ENCODE peak calls at places on chromosomes 7 and 10, in ten cellular contexts. N is stomach, G is GM12892, O is HCT116, B is sigmoid colon, R is GM12891, J is GM12878, K is H1, L is K562, T is spleen. C is an unnamed sample.

GRCh38 chr7:29138588-29138987 is 7.7 kb downstream of the CPVL start:
- DNase-seq in L (no peak), T (no peak), O (no peak), N (no peak), G (no peak), R (no peak), J (no peak), B (no peak), K (no peak), C (no peak)

GRCh38 chr10:124149681-124150080 is 56.3 kb upstream of the CHST15 start:
- DNase-seq in J (peak), K (no peak), N (no peak), B (peak), R (no peak), T (peak), L (no peak), G (no peak), O (no peak), C (no peak)

GRCh38 chr10:16887565-16887964 is 70.3 kb upstream of the RSU1 start:
- DNase-seq in T (no peak), K (no peak), O (no peak), R (no peak), J (no peak), N (no peak), B (no peak), L (no peak), G (no peak), C (no peak)

GRCh38 chr10:32065871-32066270 is 9.6 kb upstream of the KIF5B start:
- DNase-seq in T (no peak), K (no peak), B (no peak), R (no peak), J (no peak), N (no peak), L (no peak), O (no peak), G (no peak), C (no peak)

GRCh38 chr7:26681819-26682418 is 182.5 kb downstream of the SKAP2 start:
- DNase-seq in N (no peak), K (no peak), R (no peak), L (peak), J (no peak), G (no peak), B (no peak), O (no peak), T (no peak), C (no peak)

GRCh38 chr7:123738356-123738755 is 10.4 kb downstream of the WASL start:
- DNase-seq in N (no peak), T (no peak), O (no peak), B (no peak), R (no peak), J (no peak), G (no peak), L (no peak), K (no peak), C (no peak)

GRCh38 chr10:23146069-23146657 is 45.9 kb upstream of the PTF1A start:
- DNase-seq in L (peak), G (no peak), O (no peak), J (no peak), N (no peak), R (no peak), K (no peak), B (no peak), T (no peak), C (no peak)

GRCh38 chr7:120831260-120831659 is 26.7 kb downstream of the TSPAN12 start:
- DNase-seq in K (no peak), G (no peak), O (no peak), R (no peak), N (no peak), J (no peak), L (no peak), B (no peak), T (no peak), C (no peak)

GRCh38 chr10:132712698-132713232 is 73.2 kb downstream of the NKX6-2 start:
- DNase-seq in O (no peak), L (no peak), J (no peak), B (peak), R (no peak), G (no peak), K (no peak), T (peak), N (no peak), C (peak)

GRCh38 chr10:47020491-47020890 is 109.3 kb downstream of the PTPN20 start:
- DNase-seq in N (peak), K (no peak), B (no peak), T (peak), J (no peak), L (no peak), R (no peak), G (no peak), O (no peak), C (no peak)

GRCh38 chr7:83648464-83649241 is at the start of gene SEMA3E:
- DNase-seq in R (no peak), N (peak), J (no peak), K (peak), T (no peak), B (peak), L (peak), O (peak), G (no peak), C (no peak)

GRCh38 chr10:84308021-84308420 is 20.4 kb upstream of the CCSER2 start:
- DNase-seq in B (no peak), L (no peak), O (no peak), T (no peak), N (no peak), J (no peak), K (no peak), R (no peak), G (no peak), C (no peak)

GRCh38 chr10:87767253-87767652 is 50.8 kb downstream of the ATAD1 start:
- DNase-seq in R (no peak), J (no peak), K (no peak), L (no peak), N (no peak), B (no peak), O (no peak), G (no peak), T (no peak), C (no peak)

GRCh38 chr7:23380556-23380955 is 81.4 kb downstream of the MALSU1 start:
- DNase-seq in J (no peak), L (no peak), G (no peak), N (no peak), O (no peak), B (no peak), T (no peak), K (no peak), R (no peak), C (no peak)

GRCh38 chr7:33806284-33807157 is 98.8 kb upstream of the BMPER start:
- DNase-seq in O (no peak), B (no peak), T (no peak), J (no peak), N (peak), R (no peak), G (no peak), K (no peak), L (no peak), C (no peak)

GRCh38 chr10:111430070-111430469 is 353.2 kb downstream of the ADRA2A start:
- DNase-seq in N (no peak), J (no peak), L (no peak), G (no peak), T (no peak), O (no peak), B (no peak), R (no peak), K (no peak), C (no peak)

GRCh38 chr7:32378991-32379390 is 111.2 kb downstream of the LSM5 start:
- DNase-seq in N (no peak), J (no peak), B (no peak), K (no peak), O (no peak), T (no peak), G (no peak), L (no peak), R (no peak), C (no peak)

GRCh38 chr10:129853236-129853946 is 110.7 kb downstream of the EBF3 start:
- DNase-seq in J (no peak), B (no peak), K (no peak), G (no peak), N (no peak), O (no peak), L (no peak), R (no peak), T (no peak), C (no peak)

GRCh38 chr7:158127241-158127640 is 460.4 kb downstream of the PTPRN2 start:
- DNase-seq in R (no peak), B (peak), J (no peak), O (no peak), L (no peak), G (no peak), N (no peak), K (no peak), T (peak), C (peak)

GRCh38 chr7:105204953-105205352 is 183.8 kb downstream of the SRPK2 start:
- DNase-seq in R (no peak), J (no peak), G (no peak), K (no peak), B (no peak), T (no peak), O (no peak), N (no peak), L (no peak), C (no peak)

GRCh38 chr7:42692609-42693008 is 219.3 kb downstream of the C7orf25 start:
- DNase-seq in J (no peak), N (no peak), R (no peak), K (no peak), T (no peak), L (no peak), B (no peak), G (no peak), O (no peak), C (no peak)

GRCh38 chr7:151710646-151711434 is 166.1 kb downstream of the PRKAG2 start:
- DNase-seq in L (no peak), T (no peak), R (no peak), O (no peak), B (no peak), K (no peak), G (no peak), J (no peak), N (no peak), C (no peak)

GRCh38 chr7:101087334-101088068 is 2.2 kb downstream of the TRIM56 start:
- DNase-seq in B (no peak), R (no peak), T (peak), J (no peak), O (no peak), N (no peak), L (no peak), K (no peak), G (no peak), C (no peak)

GRCh38 chr10:114110174-114110972 is 63.6 kb downstream of the CCDC186 start:
- DNase-seq in R (no peak), K (no peak), T (no peak), O (no peak), G (no peak), N (no peak), B (no peak), J (no peak), L (no peak), C (no peak)

GRCh38 chr10:17453377-17454091 is 861 bp downstream of the ST8SIA6 start:
- DNase-seq in K (peak), L (peak), R (no peak), N (peak), O (no peak), B (no peak), G (peak), T (peak), J (no peak), C (peak)

GRCh38 chr7:34061175-34061574 is 155.8 kb downstream of the BMPER start:
- DNase-seq in N (no peak), J (no peak), O (no peak), R (no peak), K (no peak), L (no peak), B (no peak), T (no peak), G (no peak), C (no peak)

GRCh38 chr10:63268798-63269503 is 135.8 kb downstream of the NRBF2 start:
- DNase-seq in R (peak), T (peak), B (peak), J (peak), N (peak), L (peak), O (peak), G (peak), K (peak), C (peak)

GRCh38 chr10:18293536-18294510 is 153.6 kb downstream of the CACNB2 start:
- DNase-seq in T (no peak), L (no peak), N (no peak), J (peak), G (no peak), O (no peak), B (no peak), R (no peak), K (no peak), C (no peak)

GRCh38 chr10:23362879-23363787 is 18.5 kb upstream of the C10orf67 start:
- DNase-seq in T (no peak), L (no peak), G (no peak), R (no peak), B (no peak), J (no peak), K (no peak), O (no peak), N (no peak), C (no peak)

GRCh38 chr10:80458638-80459037 is 4.5 kb downstream of the TSPAN14 start:
- DNase-seq in O (no peak), B (no peak), G (no peak), R (no peak), J (no peak), N (no peak), L (no peak), K (no peak), T (no peak), C (no peak)

GRCh38 chr10:80459047-80459865 is 5.1 kb downstream of the TSPAN14 start:
- DNase-seq in O (no peak), G (peak), N (peak), T (peak), B (peak), R (peak), K (no peak), L (peak), J (peak), C (peak)

GRCh38 chr10:80461208-80462183 is 7.4 kb downstream of the TSPAN14 start:
- DNase-seq in G (no peak), O (no peak), L (no peak), T (no peak), K (no peak), R (no peak), N (no peak), B (peak), J (no peak), C (no peak)

GRCh38 chr10:80462277-80462985 is 8.3 kb downstream of the TSPAN14 start:
- DNase-seq in R (no peak), K (no peak), J (no peak), T (no peak), G (no peak), B (peak), L (no peak), O (no peak), N (no peak), C (no peak)

DNA sequence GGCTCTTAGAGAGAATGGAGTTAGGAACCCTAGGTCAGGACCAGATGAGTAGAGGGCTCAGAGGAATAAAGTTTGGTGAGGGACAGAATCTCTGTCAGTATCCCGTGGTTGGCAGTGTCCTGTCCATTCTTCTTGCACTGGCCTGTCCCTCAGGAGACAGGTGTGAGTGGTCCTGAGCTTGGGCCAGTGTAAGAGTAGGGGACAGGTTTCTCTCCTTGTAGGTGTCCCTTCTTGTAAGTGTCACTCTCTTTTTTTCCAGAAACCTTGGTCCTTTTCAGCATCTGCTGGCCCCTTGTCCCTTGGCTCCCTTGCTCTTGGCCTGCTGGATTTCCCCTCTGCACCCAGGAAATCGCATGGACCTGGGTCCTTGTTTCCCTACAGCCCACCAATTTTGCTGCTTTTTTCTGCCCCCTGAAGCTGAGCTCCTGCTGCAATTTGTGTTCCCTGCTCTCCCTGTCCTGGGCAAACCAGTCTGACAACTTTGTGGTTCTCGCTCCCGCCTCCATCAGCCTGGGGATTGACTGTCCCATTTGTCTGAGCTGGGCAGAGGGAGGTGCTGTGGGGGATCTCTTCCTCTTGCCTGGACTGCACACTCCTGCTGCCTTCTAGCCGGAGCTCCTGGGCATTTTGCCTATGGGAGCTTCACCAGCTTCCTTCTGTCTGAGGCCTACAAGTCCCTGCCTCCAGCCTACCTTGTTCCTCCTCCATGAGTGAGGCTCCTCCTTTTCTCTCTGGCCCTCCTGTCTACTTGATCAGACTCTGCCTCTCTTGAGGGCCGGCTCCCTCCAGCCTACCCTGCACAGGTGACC is 6.5 kb downstream of the TSPAN14 start:
- DNase-seq in O (peak), J (no peak), L (peak), R (no peak), T (no peak), B (peak), K (peak), G (no peak), N (peak), C (peak)
- TF ChIP-seq POLR2AphosphoS5 in O (peak), J (no peak), L (no peak), R (no peak), T (no peak), B (no peak), K (no peak), G (no peak), N (no peak), C (peak)

DNA sequence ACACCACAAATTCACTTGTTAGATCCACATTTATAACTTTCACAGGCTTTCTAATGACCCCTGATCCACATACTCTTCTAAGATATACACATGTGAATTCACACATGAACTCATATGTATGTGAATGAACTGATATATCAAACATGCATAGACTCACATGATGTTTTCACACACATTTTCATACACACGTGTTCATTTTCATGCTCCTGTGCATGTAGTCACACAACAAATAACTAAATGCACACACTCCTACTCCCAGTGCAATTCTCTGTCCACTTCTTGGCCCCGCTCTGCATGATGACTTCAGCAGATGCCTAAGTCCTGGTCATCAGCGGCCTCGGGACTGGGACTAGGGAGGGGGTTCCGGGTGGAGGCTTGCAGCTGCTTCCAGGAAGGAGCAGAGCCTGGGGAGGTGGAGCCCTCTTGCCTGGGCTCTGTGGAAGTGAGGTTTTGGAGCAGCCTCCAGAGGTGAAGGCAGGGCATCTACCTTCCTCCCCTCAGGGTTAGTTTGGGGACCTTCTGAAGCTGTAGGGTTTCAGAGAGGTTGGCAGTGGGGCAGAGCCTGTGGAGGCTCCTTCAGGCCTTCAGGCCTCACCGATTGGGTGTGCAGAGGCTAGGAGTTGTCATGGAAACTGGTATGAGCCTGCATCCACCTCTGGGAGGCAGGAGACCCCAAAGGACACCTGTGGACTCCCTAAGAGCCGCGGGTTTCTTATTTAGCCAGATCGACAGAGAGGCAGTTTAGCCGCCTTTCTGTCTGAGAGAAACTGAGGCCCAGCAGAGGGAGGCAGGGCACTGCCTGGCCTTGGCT is 1.8 kb downstream of the LZTS2 start:
- DNase-seq in L (peak), R (no peak), B (peak), N (peak), T (peak), J (no peak), K (no peak), O (no peak), G (no peak), C (peak)
- TF ChIP-seq POLR2A in L (no peak), R (no peak), B (peak), N (no peak), T (peak), J (no peak), K (no peak), O (no peak), G (no peak), C (peak)

DNA sequence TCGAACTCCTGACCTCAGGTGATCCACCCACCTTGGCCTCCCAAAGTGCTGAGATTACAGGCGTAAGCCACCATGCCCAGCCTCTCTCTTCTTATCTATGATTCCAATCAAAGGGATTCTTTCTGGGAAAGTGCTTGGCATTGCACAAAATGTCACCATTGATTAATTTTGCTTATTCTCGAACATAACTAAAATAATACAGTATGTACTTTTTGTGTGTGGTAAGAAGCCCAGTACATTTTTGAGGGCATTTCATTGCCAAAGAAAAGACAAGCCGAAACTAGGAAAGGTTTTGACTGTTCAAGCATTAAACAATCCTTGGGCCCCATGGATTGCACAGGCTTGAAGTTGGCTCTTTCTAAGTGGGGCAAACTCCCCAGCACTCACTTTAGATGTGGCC is 18.3 kb upstream of the CACUL1 start:
- DNase-seq in N (no peak), L (no peak), B (no peak), R (no peak), G (no peak), J (no peak), K (no peak), O (no peak), T (no peak), C (no peak)
- TF ChIP-seq POLR2AphosphoS5 in N (no peak), L (no peak), B (no peak), R (no peak), G (no peak), J (no peak), K (no peak), O (no peak), T (no peak), C (no peak)

GRCh38 chr10:102419561-102420442 is 834 bp upstream of the FBXL15 start:
- DNase-seq in N (peak), O (no peak), J (no peak), K (peak), L (peak), T (peak), R (no peak), B (no peak), G (peak), C (no peak)
- TF ChIP-seq POLR2A in N (no peak), O (no peak), J (no peak), K (no peak), L (no peak), T (no peak), R (no peak), B (no peak), G (no peak), C (no peak)

GRCh38 chr7:108528183-108528712 is 2.3 kb upstream of the PNPLA8 start:
- DNase-seq in R (no peak), J (no peak), G (no peak), B (no peak), L (no peak), O (peak), N (no peak), T (no peak), K (no peak), C (no peak)

GRCh38 chr7:108522780-108523179 is 3.2 kb downstream of the PNPLA8 start:
- DNase-seq in N (no peak), K (no peak), J (no peak), L (no peak), R (no peak), T (no peak), G (no peak), O (no peak), B (no peak), C (no peak)

GRCh38 chr7:108525985-108526767 is at the start of gene PNPLA8:
- DNase-seq in N (peak), G (peak), O (peak), R (peak), L (peak), J (peak), K (peak), T (peak), B (peak), C (peak)

GRCh38 chr7:108526768-108527017 is 758 bp upstream of the PNPLA8 start:
- DNase-seq in L (no peak), G (no peak), R (no peak), K (no peak), J (no peak), B (no peak), T (no peak), O (no peak), N (no peak), C (no peak)

GRCh38 chr7:108525327-108525984 is 479 bp downstream of the PNPLA8 start:
- DNase-seq in O (peak), N (no peak), G (no peak), J (no peak), K (no peak), R (no peak), T (no peak), L (peak), B (peak), C (no peak)
- TF ChIP-seq POLR2AphosphoS5 in O (peak), N (no peak), G (no peak), J (no peak), K (no peak), R (no peak), T (no peak), L (no peak), B (no peak), C (peak)

C was measured in suprapubic skin.